ENCODE peak calls at places on chromosomes 12 and 14, in six cellular contexts. Z is lung; K is psoas muscle; H is heart left ventricle; E is CD8-positive, alpha-beta T cell; X is PC-9. V is an unnamed sample.

GRCh38 chr12:125403145-125403789 is 338.0 kb downstream of the AACS start:
- DNase-seq in H (no peak), X (no peak), Z (no peak), K (no peak), E (no peak), V (no peak)

GRCh38 chr12:114888458-114888857 is 204.5 kb upstream of the TBX3 start:
- DNase-seq in X (no peak), K (no peak), H (no peak), Z (no peak), E (no peak), V (no peak)

GRCh38 chr14:23378612-23379220 is 1.9 kb downstream of the CMTM5 start:
- DNase-seq in K (no peak), E (no peak), H (no peak), Z (no peak), X (no peak), V (no peak)

GRCh38 chr12:93507151-93507550 is 39.8 kb downstream of the MRPL42 start:
- DNase-seq in E (no peak), Z (no peak), K (no peak), X (no peak), H (no peak), V (no peak)

GRCh38 chr12:67515679-67516363 is 132.7 kb upstream of the DYRK2 start:
- DNase-seq in Z (no peak), X (peak; percentile 70), E (peak; percentile 8), K (no peak), H (no peak), V (no peak)

GRCh38 chr12:843609-844008 is 91.2 kb downstream of the WNK1 start:
- DNase-seq in E (no peak), Z (no peak), X (no peak), K (no peak), H (no peak), V (no peak)

GRCh38 chr14:49492151-49492550 is 94.0 kb downstream of the RPS29 start:
- DNase-seq in K (no peak), E (no peak), Z (no peak), X (peak; percentile 70), H (no peak), V (no peak)

GRCh38 chr12:122090759-122091535 is 12.4 kb downstream of the MLXIP start:
- DNase-seq in E (no peak), Z (no peak), X (no peak), H (no peak), K (no peak), V (no peak)

GRCh38 chr14:61080591-61081010 is 99.6 kb downstream of the SLC38A6 start:
- DNase-seq in K (no peak), H (peak; percentile 22), X (no peak), Z (no peak), E (no peak), V (no peak)

GRCh38 chr14:69540654-69541335 is 33.9 kb downstream of the CCDC177 start:
- DNase-seq in E (no peak), Z (no peak), X (no peak), K (no peak), H (no peak), V (no peak)

GRCh38 chr12:12072064-12072760 is 1.5 kb downstream of the BCL2L14 start:
- DNase-seq in X (no peak), E (peak; percentile 11), Z (peak; percentile 47), K (no peak), H (no peak), V (no peak)

GRCh38 chr14:100062602-100063001 is 2.6 kb upstream of the EVL start:
- DNase-seq in X (no peak), H (no peak), K (no peak), E (no peak), Z (no peak), V (no peak)

GRCh38 chr12:48917857-48918537 is 7.3 kb downstream of the FKBP11 start:
- DNase-seq in X (no peak), Z (no peak), K (no peak), E (peak; percentile 58), H (no peak), V (no peak)

GRCh38 chr14:105019861-105020814 is 745 bp downstream of the CDCA4 start:
- DNase-seq in X (no peak), Z (no peak), E (peak; percentile 61), K (no peak), H (no peak), V (no peak)

GRCh38 chr14:34857689-34858449 is 17.3 kb downstream of the BAZ1A start:
- DNase-seq in K (no peak), Z (no peak), X (no peak), E (peak; percentile 10), H (no peak), V (no peak)

GRCh38 chr14:78972440-78972839 is 802.3 kb downstream of the NRXN3 start:
- DNase-seq in X (no peak), E (no peak), K (no peak), Z (no peak), H (no peak), V (no peak)

GRCh38 chr14:56709201-56709600 is 101.1 kb downstream of the OTX2 start:
- DNase-seq in K (no peak), H (no peak), X (no peak), E (no peak), Z (no peak), V (no peak)

GRCh38 chr14:90693413-90693812 is 122.8 kb downstream of the TTC7B start:
- DNase-seq in H (no peak), Z (no peak), X (no peak), E (no peak), K (peak; percentile 82), V (no peak)

GRCh38 chr12:43912851-43913250 is 77.0 kb downstream of the TMEM117 start:
- DNase-seq in Z (no peak), H (no peak), X (no peak), E (no peak), K (no peak), V (no peak)

GRCh38 chr14:30547388-30548048 is 11.4 kb upstream of the G2E3 start:
- DNase-seq in H (no peak), E (no peak), K (no peak), Z (no peak), X (no peak), V (no peak)

GRCh38 chr12:123113038-123113437 is 37.9 kb downstream of the PITPNM2 start:
- DNase-seq in K (no peak), H (no peak), E (no peak), X (no peak), Z (no peak), V (no peak)

GRCh38 chr12:49137476-49137875 is 6.3 kb upstream of the TUBA1B start:
- DNase-seq in E (no peak), Z (no peak), H (no peak), K (no peak), X (no peak), V (no peak)

GRCh38 chr14:22370084-22370847 is 218.8 kb downstream of the DAD1 start:
- DNase-seq in E (no peak), X (peak; percentile 70), K (no peak), Z (peak; percentile 85), H (peak; percentile 53), V (peak; percentile 39)

GRCh38 chr14:80770114-80770917 is 171.2 kb downstream of the CEP128 start:
- DNase-seq in Z (no peak), K (no peak), E (no peak), X (no peak), H (no peak), V (no peak)

GRCh38 chr14:74134484-74134883 is 49.7 kb downstream of the LIN52 start:
- DNase-seq in X (no peak), H (no peak), Z (no peak), K (no peak), E (no peak), V (no peak)

GRCh38 chr12:25677180-25677937 is 124.3 kb upstream of the LMNTD1 start:
- DNase-seq in Z (no peak), E (no peak), K (no peak), X (no peak), H (no peak), V (no peak)

GRCh38 chr14:99546230-99546879 is 57.7 kb downstream of the CCDC85C start:
- DNase-seq in E (no peak), Z (no peak), H (no peak), K (no peak), X (no peak), V (no peak)

GRCh38 chr14:105340821-105341408 is 26.4 kb downstream of the PACS2 start:
- DNase-seq in H (no peak), X (no peak), E (no peak), Z (no peak), K (no peak), V (no peak)

GRCh38 chr14:34931206-34931605 is 51.6 kb upstream of the SRP54 start:
- DNase-seq in E (peak; percentile 41), X (peak; percentile 72), Z (no peak), K (no peak), H (no peak), V (no peak)

GRCh38 chr12:26120561-26121274 is 4.1 kb downstream of the BHLHE41 start:
- DNase-seq in K (no peak), E (no peak), H (no peak), Z (no peak), X (no peak), V (no peak)

GRCh38 chr12:120625557-120626419 is 14.6 kb upstream of the CABP1 start:
- DNase-seq in Z (no peak), X (no peak), E (peak; percentile 16), K (no peak), H (no peak), V (no peak)
- TF ChIP-seq CTCF in Z (no peak), X (no peak), E (no peak), K (no peak), H (no peak), V (no peak)

DNA sequence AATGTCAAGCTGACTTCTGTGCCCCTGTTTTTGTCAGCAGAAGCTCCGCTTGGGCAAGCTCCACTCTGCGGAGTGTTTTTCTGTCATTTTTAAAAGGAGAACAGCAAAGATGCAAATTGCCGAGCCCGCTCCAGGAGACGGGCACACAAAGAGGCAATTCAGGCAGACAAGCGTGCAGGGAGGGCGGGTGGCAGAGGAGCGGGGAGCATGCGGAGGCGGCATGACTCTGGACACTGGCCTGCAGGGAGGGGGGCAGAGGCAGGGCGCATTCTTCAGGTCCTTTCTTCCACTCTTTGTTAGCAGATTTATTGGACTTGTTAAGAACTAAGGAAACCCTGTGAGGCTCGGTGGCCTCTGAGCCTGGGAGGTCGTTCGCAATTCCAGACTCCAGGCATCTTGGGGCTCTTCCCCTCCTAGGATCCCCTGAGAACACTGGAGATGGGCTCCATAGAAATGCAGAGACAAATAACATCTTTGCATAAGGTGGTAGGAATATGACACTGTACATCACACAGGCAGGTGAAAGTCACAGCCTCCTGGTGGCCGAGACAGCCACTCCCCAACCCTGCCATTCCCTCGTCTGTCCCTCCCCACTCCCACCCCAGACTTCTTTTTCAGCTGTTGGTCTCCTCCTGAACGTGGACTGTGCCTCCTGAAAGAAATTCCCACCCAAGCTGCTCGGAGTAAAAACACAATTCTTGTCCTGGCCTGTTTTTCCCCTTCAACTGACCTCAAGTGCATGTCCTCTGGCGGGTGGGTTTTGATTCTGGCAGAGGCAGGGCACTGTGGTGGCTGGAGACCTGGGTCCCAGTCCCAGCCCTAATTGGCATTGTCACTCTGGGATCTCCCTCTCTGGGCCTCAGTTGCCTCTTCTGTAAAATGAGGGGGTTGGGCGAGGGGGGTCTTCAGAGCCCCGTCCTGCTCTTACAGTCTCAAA is 187.1 kb upstream of the RMST start:
- DNase-seq in E (no peak), K (no peak), H (no peak), Z (no peak), X (no peak), V (no peak)
- H3K9me3 ChIP-seq in E (no peaks in the 10 kb centered on the region), K (no peaks in the 10 kb centered on the region), H (peaks cover 2% of the 10 kb centered on the region), Z (no peaks in the 10 kb centered on the region), X (no peaks in the 10 kb centered on the region), V (no peaks in the 10 kb centered on the region)

GRCh38 chr12:52258335-52258901 is 16.0 kb upstream of the KRT86 start:
- DNase-seq in X (no peak), E (no peak), Z (no peak), K (no peak), H (no peak), V (no peak)
- H3K4me3 ChIP-seq in X (no peak overlapping the region), E (no peak overlapping the region), Z (no peak overlapping the region), K (no peak overlapping the region), H (no peak overlapping the region), V (peak overlapping the region; percentile 62)

GRCh38 chr12:56078931-56079728 is 835 bp upstream of the ERBB3 start:
- DNase-seq in K (peak; percentile 90), H (peak; percentile 78), X (peak; percentile 74), E (peak; percentile 57), Z (peak; percentile 91), V (peak; percentile 59)
- TF ChIP-seq CTCF in K (peak; percentile 66), H (peak; percentile 63), X (peak; percentile 74), E (peak; percentile 56), Z (peak; percentile 50), V (peak; percentile 80)